ENCODE peak calls at places on chromosomes 1 and 21, in six cellular contexts. X is CD8-positive, alpha-beta memory T cell; T is ovary; K is thyroid gland; W is Peyer's patch; B is tibial artery. S is an unnamed sample. For H3K4me1 and H3K27me3, the result is how much of the 10 kb centered on the place peaks cover.

GRCh38 chr1:96660503-96660902 is 61.1 kb upstream of the PTBP2 start:
- DNase-seq in B (no peak), X (no peak), T (no peak), W (no peak), K (no peak), S (no peak)

GRCh38 chr1:203650012-203650836 is 23.6 kb downstream of the ATP2B4 start:
- DNase-seq in T (peak), W (peak), B (peak), X (peak), K (peak), S (peak)

GRCh38 chr1:226784081-226785049 is 45.3 kb upstream of the ITPKB start:
- DNase-seq in T (no peak), X (no peak), K (no peak), W (no peak), B (no peak), S (no peak)

GRCh38 chr1:92310185-92310597 is 11.3 kb downstream of the RPAP2 start:
- DNase-seq in K (no peak), X (peak), B (no peak), W (no peak), T (no peak), S (no peak)

GRCh38 chr1:85607126-85607912 is 26.8 kb downstream of the CCN1 start:
- DNase-seq in B (no peak), K (no peak), X (no peak), W (no peak), T (no peak), S (no peak)

GRCh38 chr1:48043524-48043923 is 46.3 kb upstream of the TRABD2B start:
- DNase-seq in X (no peak), B (no peak), K (no peak), W (no peak), T (no peak), S (no peak)

GRCh38 chr1:109252893-109253802 is 3.8 kb downstream of the CELSR2 start:
- DNase-seq in X (no peak), W (no peak), T (peak), B (peak), K (peak), S (no peak)

GRCh38 chr1:61226791-61227567 is 144.6 kb downstream of the NFIA start:
- DNase-seq in K (peak), T (no peak), X (no peak), W (no peak), B (no peak), S (no peak)

GRCh38 chr1:245155186-245156040 is 628 bp downstream of the KIF26B start:
- DNase-seq in K (peak), X (peak), B (no peak), T (no peak), W (no peak), S (no peak)

GRCh38 chr1:166813508-166814223 is 25.6 kb upstream of the POGK start:
- DNase-seq in W (no peak), K (no peak), B (no peak), X (no peak), T (no peak), S (no peak)

GRCh38 chr1:88973520-88974137 is 18.8 kb downstream of the KYAT3 start:
- DNase-seq in W (no peak), T (no peak), K (no peak), X (no peak), B (no peak), S (no peak)

GRCh38 chr1:53508991-53509663 is 49.9 kb downstream of the DMRTB1 start:
- DNase-seq in W (no peak), X (no peak), K (peak), B (no peak), T (no peak), S (peak)

GRCh38 chr1:116345830-116346229 is 27.2 kb upstream of the ATP1A1 start:
- DNase-seq in B (no peak), W (no peak), T (no peak), X (peak), K (no peak), S (no peak)

GRCh38 chr1:227793948-227794812 is 21.3 kb upstream of the PRSS38 start:
- DNase-seq in T (peak), K (peak), W (no peak), B (no peak), X (no peak), S (peak)

GRCh38 chr1:35316264-35316663 is 47.8 kb downstream of the ZMYM4 start:
- DNase-seq in T (no peak), W (no peak), X (no peak), B (no peak), K (no peak), S (no peak)

GRCh38 chr1:36256558-36257374 is 32.5 kb downstream of the THRAP3 start:
- DNase-seq in K (no peak), W (no peak), X (no peak), T (no peak), B (no peak), S (no peak)

GRCh38 chr1:108199781-108200626 is at the start of gene SLC25A24:
- DNase-seq in K (peak), X (peak), W (peak), T (peak), B (peak), S (peak)

GRCh38 chr1:15384301-15384901 is 25.3 kb upstream of the EFHD2 start:
- DNase-seq in T (no peak), X (no peak), K (no peak), B (no peak), W (no peak), S (no peak)

GRCh38 chr1:28173980-28174297 is 2.6 kb downstream of the PTAFR start:
- DNase-seq in K (no peak), T (no peak), X (no peak), B (no peak), W (no peak), S (no peak)

GRCh38 chr1:163227126-163227525 is 24.4 kb upstream of the RGS5 start:
- DNase-seq in T (no peak), X (no peak), K (no peak), B (no peak), W (no peak), S (no peak)

GRCh38 chr1:98277111-98277510 is 356.3 kb upstream of the DPYD start:
- DNase-seq in W (no peak), K (no peak), B (no peak), X (no peak), T (no peak), S (no peak)

GRCh38 chr1:231841616-231842344 is 215.2 kb downstream of the DISC1 start:
- DNase-seq in B (no peak), T (no peak), X (no peak), W (no peak), K (no peak), S (no peak)

GRCh38 chr1:203056516-203056915 is 29.3 kb downstream of the MYOG start:
- DNase-seq in T (no peak), X (no peak), B (no peak), K (no peak), W (no peak), S (no peak)

GRCh38 chr1:100250807-100251206 is 1.2 kb upstream of the DBT start:
- DNase-seq in W (no peak), B (no peak), T (no peak), X (no peak), K (no peak), S (no peak)

GRCh38 chr21:34554227-34554626 is 42.2 kb upstream of the KCNE1 start:
- DNase-seq in B (no peak), W (no peak), K (no peak), T (no peak), X (no peak), S (no peak)

GRCh38 chr1:201068976-201069375 is 43.2 kb downstream of the CACNA1S start:
- DNase-seq in T (no peak), K (no peak), W (no peak), X (no peak), B (no peak), S (no peak)

GRCh38 chr1:29488794-29489309 is 252.5 kb downstream of the PTPRU start:
- DNase-seq in B (peak), W (no peak), X (no peak), T (no peak), K (no peak), S (no peak)

GRCh38 chr1:88897070-88897730 is 5.8 kb upstream of the GTF2B start:
- DNase-seq in W (no peak), K (no peak), B (no peak), T (no peak), X (no peak), S (no peak)

GRCh38 chr1:7454052-7454815 is 316.9 kb upstream of the VAMP3 start:
- DNase-seq in K (peak), T (peak), W (peak), X (no peak), B (no peak), S (no peak)

GRCh38 chr1:195831789-195832188 is 776.5 kb downstream of the KCNT2 start:
- DNase-seq in B (no peak), K (no peak), W (no peak), T (no peak), X (no peak), S (no peak)

GRCh38 chr1:100622037-100622436 is 84.1 kb downstream of the GPR88 start:
- DNase-seq in B (no peak), K (no peak), W (no peak), T (peak), X (no peak), S (peak)

GRCh38 chr1:59012378-59012777 is 228.5 kb upstream of the JUN start:
- DNase-seq in K (no peak), B (no peak), W (no peak), X (no peak), T (no peak), S (no peak)

GRCh38 chr1:218443255-218443654 is 98.1 kb downstream of the TGFB2 start:
- DNase-seq in K (no peak), B (no peak), T (no peak), X (no peak), W (no peak), S (no peak)

GRCh38 chr21:19256934-19257660 is 853.5 kb upstream of the TMPRSS15 start:
- DNase-seq in B (no peak), W (no peak), X (no peak), T (no peak), K (no peak), S (no peak)

GRCh38 chr1:203177471-203178039 is 1.9 kb upstream of the MYBPH start:
- DNase-seq in T (no peak), X (no peak), B (peak), W (peak), K (no peak), S (no peak)

GRCh38 chr1:200154069-200154767 is 126.7 kb downstream of the NR5A2 start:
- DNase-seq in T (no peak), W (no peak), B (no peak), X (peak), K (no peak), S (no peak)

GRCh38 chr1:156467906-156468305 is 32.7 kb downstream of the MEF2D start:
- DNase-seq in T (peak), X (no peak), B (no peak), K (no peak), W (peak), S (no peak)

GRCh38 chr1:156468693-156469345 is 31.8 kb downstream of the MEF2D start:
- DNase-seq in K (no peak), B (no peak), W (peak), T (peak), X (no peak), S (no peak)

GRCh38 chr1:156467385-156467784 is 33.2 kb downstream of the MEF2D start:
- DNase-seq in X (no peak), K (no peak), T (no peak), W (no peak), B (no peak), S (no peak)

GRCh38 chr1:156471496-156472490 is 28.8 kb downstream of the MEF2D start:
- DNase-seq in B (peak), K (peak), W (peak), T (peak), X (no peak), S (no peak)

DNA sequence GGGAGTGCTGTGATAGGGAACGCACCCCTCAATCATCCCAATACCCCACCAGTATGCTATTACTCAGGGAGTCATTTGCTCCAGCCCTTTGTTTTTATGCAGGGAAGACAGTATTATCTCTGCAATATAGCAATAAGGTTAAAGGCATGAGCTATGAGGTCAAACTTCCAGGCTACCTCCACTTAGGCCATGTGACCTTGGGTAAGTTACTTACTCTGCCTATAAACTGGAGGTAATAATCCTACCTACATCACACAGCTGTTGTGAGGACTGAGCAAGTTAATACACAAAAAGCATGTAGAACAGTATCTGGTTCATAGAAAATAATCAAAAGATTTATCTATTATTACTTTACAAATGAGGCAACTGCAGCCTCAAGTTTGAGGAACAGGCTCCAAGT is 30.1 kb downstream of the MEF2D start:
- DNase-seq in T (no peak), X (no peak), K (no peak), W (no peak), B (no peak), S (no peak)
- H3K4me1 ChIP-seq in T (under half), X (under half), K (under half), W (under half), B (half or more), S (under half)

DNA sequence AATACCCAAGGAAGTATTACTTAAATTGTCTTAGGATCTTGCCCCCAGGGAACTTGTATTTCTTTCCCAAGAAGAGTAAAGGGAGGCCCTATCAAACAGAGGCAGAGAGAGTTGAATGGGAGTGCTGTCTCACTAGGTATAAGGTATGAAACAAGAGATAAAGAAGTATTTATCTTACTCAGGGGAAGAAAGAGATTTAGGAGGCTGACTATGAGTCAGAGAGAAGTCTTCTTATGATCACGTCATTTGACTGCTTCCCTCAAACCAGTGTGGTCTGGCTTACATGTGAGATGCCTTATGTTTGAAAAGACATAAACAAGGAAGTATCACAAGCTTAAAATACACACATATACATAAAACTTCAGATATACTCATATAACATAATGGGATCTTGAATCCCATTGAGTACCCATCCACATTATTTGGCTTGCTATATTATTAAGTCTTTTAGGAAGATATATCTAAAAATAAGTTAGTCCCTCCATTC is 29.6 kb downstream of the DUSP10 start:
- DNase-seq in B (no peak), K (no peak), T (no peak), W (no peak), X (peak), S (no peak)
- H3K27ac ChIP-seq in B (no peak), K (no peak), T (no peak), W (peak), X (peak), S (no peak)

GRCh38 chr1:75471245-75471644 is 139.7 kb downstream of the SLC44A5 start:
- DNase-seq in X (no peak), W (no peak), K (no peak), T (no peak), B (no peak), S (no peak)

GRCh38 chr1:75472089-75472970 is 138.6 kb downstream of the SLC44A5 start:
- DNase-seq in T (no peak), W (no peak), B (no peak), K (no peak), X (no peak), S (no peak)

GRCh38 chr1:75470448-75470847 is 140.5 kb downstream of the SLC44A5 start:
- DNase-seq in K (no peak), W (no peak), T (no peak), X (no peak), B (no peak), S (no peak)

GRCh38 chr1:75472971-75473603 is 137.8 kb downstream of the SLC44A5 start:
- DNase-seq in W (no peak), X (no peak), K (no peak), T (no peak), B (no peak), S (no peak)

DNA sequence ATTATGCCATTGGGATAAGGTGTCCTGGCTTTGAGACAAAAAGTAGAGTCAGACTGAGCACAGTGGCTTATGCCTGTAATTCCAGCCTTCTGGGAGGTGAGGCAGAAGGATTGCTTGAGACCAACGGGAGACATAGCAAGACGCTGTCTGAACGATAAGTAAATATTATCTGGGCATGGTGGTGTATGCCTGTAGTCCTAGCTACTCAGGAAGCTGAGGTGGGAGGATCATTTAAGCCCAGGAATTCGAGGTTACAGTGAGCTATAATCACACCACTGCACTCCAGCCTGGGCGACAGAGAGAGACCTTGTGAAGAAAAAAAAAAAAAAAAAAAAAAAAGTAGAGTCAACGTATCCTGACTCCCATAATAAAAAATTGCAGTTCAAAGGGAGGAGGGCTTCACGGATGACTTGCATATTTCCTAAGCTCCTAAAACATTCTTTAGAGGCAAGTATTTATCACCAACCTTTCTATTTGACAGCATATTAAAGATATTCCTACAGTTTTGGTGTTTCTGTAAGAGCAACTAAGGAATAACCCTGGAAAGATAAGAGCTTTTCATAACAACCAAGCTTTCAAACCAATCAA is 141.2 kb downstream of the SLC44A5 start:
- DNase-seq in B (no peak), W (no peak), X (no peak), K (no peak), T (no peak), S (no peak)
- H3K27me3 ChIP-seq in B (under half), W (under half), X (under half), K (under half), T (under half), S (under half)

GRCh38 chr1:183096889-183097288 is 73.7 kb downstream of the LAMC1 start:
- DNase-seq in B (no peak), T (peak), K (no peak), X (no peak), W (no peak), S (peak)

GRCh38 chr1:183100575-183100974 is 77.4 kb downstream of the LAMC1 start:
- DNase-seq in W (no peak), K (no peak), B (no peak), T (no peak), X (no peak), S (no peak)

GRCh38 chr1:183096351-183096750 is 73.1 kb downstream of the LAMC1 start:
- DNase-seq in K (no peak), B (no peak), W (no peak), T (no peak), X (no peak), S (no peak)

GRCh38 chr1:183097438-183098051 is 74.3 kb downstream of the LAMC1 start:
- DNase-seq in T (no peak), B (no peak), W (no peak), K (no peak), X (no peak), S (no peak)

DNA sequence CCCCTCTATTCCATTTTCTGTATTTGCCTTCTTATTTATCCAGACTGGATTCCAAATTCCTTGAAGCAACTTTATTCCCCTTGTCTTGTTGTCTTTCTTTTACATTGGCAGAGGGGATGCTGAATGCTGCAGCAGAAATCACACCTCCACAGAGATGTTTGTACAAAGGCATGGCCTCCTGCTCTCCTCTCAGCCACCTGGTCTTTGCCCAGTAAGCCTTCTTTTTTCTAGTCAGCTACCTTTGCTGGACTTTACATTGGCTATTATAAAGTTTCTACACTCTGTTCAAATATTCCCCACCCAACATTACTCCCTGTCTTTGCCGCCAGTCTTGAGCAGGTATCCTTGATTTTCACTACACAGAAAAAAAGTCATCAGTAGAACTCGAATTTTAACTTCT is 75.1 kb downstream of the LAMC1 start:
- DNase-seq in T (no peak), K (no peak), B (no peak), X (no peak), W (no peak), S (no peak)
- H3K4me1 ChIP-seq in T (under half), K (under half), B (under half), X (under half), W (under half), S (under half)

GRCh38 chr1:230326971-230327891 is 98.9 kb downstream of the PGBD5 start:
- DNase-seq in T (no peak), K (no peak), B (no peak), X (no peak), W (no peak), S (no peak)
- H3K27ac ChIP-seq in T (no peak), K (no peak), B (no peak), X (no peak), W (no peak), S (no peak)

GRCh38 chr21:44701023-44701400 is 4.0 kb downstream of the KRTAP10-12 start:
- DNase-seq in X (no peak), B (no peak), T (no peak), K (no peak), W (no peak), S (no peak)
- H3K27me3 ChIP-seq in X (under half), B (under half), T (under half), K (under half), W (under half), S (under half)

S was measured in uterus.